ENCODE peak calls at places on chromosome 14, in four cellular contexts. R is fibroblast of lung, K is tibial nerve, O is GM12878. T is an unnamed sample. For H3K4me1, the result is how much of the 10 kb centered on the place peaks cover.

GRCh38 chr14:104460920-104461651 is 118.5 kb upstream of the C14orf180 start:
- DNase-seq in R (no peak), O (no peak), K (no peak), T (no peak)

GRCh38 chr14:31068235-31068634 is 42.1 kb upstream of the STRN3 start:
- DNase-seq in R (no peak), K (peak), O (no peak), T (no peak)

GRCh38 chr14:93748208-93749080 is 39.8 kb downstream of the PRIMA1 start:
- DNase-seq in K (no peak), O (no peak), R (no peak), T (no peak)

GRCh38 chr14:95256011-95256775 is 63.5 kb downstream of the CLMN start:
- DNase-seq in O (no peak), R (no peak), K (no peak), T (no peak)

GRCh38 chr14:105968291-105968690 is 441.9 kb downstream of the TMEM121 start:
- DNase-seq in O (no peak), K (no peak), R (no peak), T (no peak)

GRCh38 chr14:27184371-27184901 is 586.6 kb upstream of the NOVA1 start:
- DNase-seq in O (no peak), K (no peak), R (no peak), T (no peak)

GRCh38 chr14:71321556-71322315 is 414.5 kb downstream of the PCNX1 start:
- DNase-seq in O (no peak), K (peak), R (peak), T (no peak)

GRCh38 chr14:29783556-29783955 is 144.1 kb downstream of the PRKD1 start:
- DNase-seq in O (no peak), R (no peak), K (no peak), T (no peak)

GRCh38 chr14:70489579-70490175 is 37.7 kb downstream of the ADAM21 start:
- DNase-seq in R (no peak), K (no peak), O (no peak), T (no peak)

GRCh38 chr14:64727551-64728071 is 23.4 kb downstream of the PLEKHG3 start:
- DNase-seq in O (no peak), K (no peak), R (no peak), T (no peak)

GRCh38 chr14:89845346-89845745 is 109.2 kb downstream of the EFCAB11 start:
- DNase-seq in O (no peak), K (no peak), R (peak), T (no peak)

GRCh38 chr14:96362071-96362964 is 823 bp downstream of the ATG2B start:
- DNase-seq in K (peak), R (peak), O (peak), T (peak)

GRCh38 chr14:104750658-104751057 is 2.3 kb upstream of the SIVA1 start:
- DNase-seq in K (no peak), R (no peak), O (no peak), T (no peak)

GRCh38 chr14:71720978-71721624 is 211.1 kb upstream of the RGS6 start:
- DNase-seq in R (peak), K (no peak), O (peak), T (no peak)

GRCh38 chr14:69261761-69262331 is 1.9 kb downstream of the GALNT16 start:
- DNase-seq in K (no peak), R (no peak), O (no peak), T (no peak)

GRCh38 chr14:67232631-67233030 is 8.6 kb upstream of the PALS1 start:
- DNase-seq in R (no peak), O (no peak), K (no peak), T (no peak)

GRCh38 chr14:73752297-73752992 is 38.3 kb upstream of the PNMA1 start:
- DNase-seq in R (peak), K (no peak), O (no peak), T (no peak)

GRCh38 chr14:94864421-94865195 is 94.7 kb upstream of the GSC start:
- DNase-seq in O (no peak), K (no peak), R (no peak), T (no peak)

GRCh38 chr14:95577875-95578274 is 43.0 kb downstream of the GLRX5 start:
- DNase-seq in R (no peak), K (no peak), O (no peak), T (no peak)

GRCh38 chr14:61965030-61965745 is 203.0 kb downstream of the SNAPC1 start:
- DNase-seq in O (no peak), K (no peak), R (peak), T (no peak)

GRCh38 chr14:79265366-79265765 is 945.9 kb downstream of the DIO2 start:
- DNase-seq in O (no peak), R (peak), K (no peak), T (no peak)

GRCh38 chr14:21036746-21037145 is 2.1 kb upstream of the RNASE13 start:
- DNase-seq in R (no peak), O (no peak), K (no peak), T (no peak)

GRCh38 chr14:105097797-105098127 is 32.5 kb upstream of the GPR132 start:
- DNase-seq in K (no peak), R (no peak), O (no peak), T (no peak)

GRCh38 chr14:20681348-20682126 is 2.8 kb upstream of the RNASE4 start:
- DNase-seq in R (peak), K (peak), O (peak), T (peak)

GRCh38 chr14:64554551-64554950 is 4.8 kb downstream of the PPP1R36 start:
- DNase-seq in R (no peak), O (no peak), K (no peak), T (no peak)

GRCh38 chr14:49679271-49679670 is 8.7 kb downstream of the POLE2 start:
- DNase-seq in R (no peak), K (no peak), O (no peak), T (no peak)

GRCh38 chr14:104563742-104564615 is 15.6 kb upstream of the C14orf180 start:
- DNase-seq in O (no peak), K (peak), R (peak), T (peak)

GRCh38 chr14:24369907-24370687 is 2.1 kb downstream of the NFATC4 start:
- DNase-seq in K (no peak), O (no peak), R (no peak), T (no peak)

GRCh38 chr14:103541494-103541943 is 12.5 kb downstream of the TRMT61A start:
- DNase-seq in K (no peak), O (no peak), R (no peak), T (no peak)

GRCh38 chr14:37598085-37598972 is 2.9 kb downstream of the TTC6 start:
- DNase-seq in K (no peak), R (no peak), O (no peak), T (no peak)
- H3K4me3 ChIP-seq in K (peak), R (no peak), O (no peak), T (no peak)

GRCh38 chr14:76918751-76919421 is 92.7 kb downstream of the LRRC74A start:
- DNase-seq in O (no peak), K (peak), R (peak), T (no peak)
- H3K4me1 ChIP-seq in O (under half), K (under half), R (under half), T (under half)

GRCh38 chr14:91322623-91323022 is 78.1 kb upstream of the GPR68 start:
- DNase-seq in R (no peak), O (no peak), K (no peak), T (no peak)

GRCh38 chr14:91318911-91319310 is 74.4 kb upstream of the GPR68 start:
- DNase-seq in K (no peak), O (no peak), R (no peak), T (no peak)

GRCh38 chr14:91320266-91320665 is 75.8 kb upstream of the GPR68 start:
- DNase-seq in R (no peak), O (no peak), K (no peak), T (no peak)

GRCh38 chr14:91323031-91323430 is 78.5 kb upstream of the GPR68 start:
- DNase-seq in R (no peak), O (no peak), K (no peak), T (no peak)

GRCh38 chr14:91321131-91321530 is 76.6 kb upstream of the GPR68 start:
- DNase-seq in K (no peak), R (no peak), O (no peak), T (no peak)
- H3K4me3 ChIP-seq in K (no peak), R (no peak), O (no peak), T (no peak)

GRCh38 chr14:59189822-59190368 is 1.4 kb downstream of the DAAM1 start:
- DNase-seq in K (peak), R (peak), O (peak), T (peak)

GRCh38 chr14:59190372-59190771 is 1.9 kb downstream of the DAAM1 start:
- DNase-seq in O (no peak), R (no peak), K (no peak), T (no peak)

GRCh38 chr14:59188461-59189280 is at the start of gene DAAM1:
- DNase-seq in O (peak), R (peak), K (peak), T (peak)

GRCh38 chr14:59187802-59188460 is 536 bp upstream of the DAAM1 start:
- DNase-seq in K (peak), R (no peak), O (no peak), T (no peak)

DNA sequence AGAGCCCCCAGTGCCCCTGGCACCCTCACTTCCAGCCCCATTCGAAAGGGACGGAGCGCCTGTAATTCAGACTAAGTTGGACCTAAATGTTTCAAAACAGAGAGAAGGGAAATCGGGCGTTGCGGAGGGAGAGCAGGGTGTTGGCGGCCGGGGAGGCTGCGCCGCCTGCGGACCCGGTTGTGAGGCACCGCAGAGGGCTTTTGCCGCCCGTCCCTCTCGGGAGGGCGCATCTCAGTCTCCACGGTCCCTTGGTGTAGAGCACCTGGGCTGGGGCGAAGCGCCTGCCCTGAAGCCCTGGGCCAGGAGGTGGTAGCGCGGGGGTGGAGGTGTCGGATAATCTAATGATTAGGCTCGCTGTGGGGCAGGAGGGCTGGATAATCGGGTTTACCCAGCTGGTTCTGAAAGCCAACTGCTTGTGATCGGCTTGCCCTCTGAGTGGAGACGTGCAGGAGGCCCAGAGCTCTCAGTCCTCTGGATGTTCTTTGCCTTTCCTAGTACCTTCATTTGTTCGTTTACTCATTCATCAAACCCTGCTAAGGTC is 884 bp downstream of the DAAM1 start:
- DNase-seq in K (no peak), O (no peak), R (no peak), T (no peak)
- H3K4me1 ChIP-seq in K (under half), O (under half), R (under half), T (under half)

DNA sequence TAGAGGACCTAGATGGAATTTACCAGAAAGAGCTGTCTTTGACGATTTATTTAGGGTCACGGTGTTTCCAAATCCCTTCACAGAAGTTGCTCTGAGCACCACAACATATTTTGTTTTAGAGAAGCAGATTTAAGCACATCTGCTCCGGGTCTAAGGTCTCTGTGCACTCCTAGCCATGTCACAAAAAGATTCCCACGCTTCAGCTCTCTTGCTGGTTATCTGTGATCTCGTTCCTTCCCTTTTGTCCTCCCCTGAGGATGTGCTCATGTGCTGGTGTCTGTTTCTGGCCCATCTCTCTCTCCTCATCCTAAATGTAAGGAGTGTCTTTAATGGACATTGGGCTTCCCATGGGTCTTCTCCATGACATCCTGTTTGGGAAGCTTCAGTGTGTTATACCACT is 53.7 kb upstream of the GNPNAT1 start:
- DNase-seq in O (no peak), R (no peak), K (no peak), T (no peak)
- H3K4me3 ChIP-seq in O (no peak), R (no peak), K (no peak), T (no peak)

T was measured in CD8-positive, alpha-beta T cell.